ENCODE peak calls at places on chromosome 20, in five cellular contexts. H, U, R, J and T are unnamed samples.

GRCh38 chr20:47740225-47741184 is 44.8 kb downstream of the SULF2 start:
- DNase-seq in H (no peak), U (peak; percentile 56), R (no peak), J (no peak), T (no peak)

GRCh38 chr20:21435576-21435975 is 38.2 kb upstream of the NKX2-4 start:
- DNase-seq in H (no peak), U (peak; percentile 41), R (no peak), J (no peak), T (no peak)

GRCh38 chr20:46423882-46424482 is 17.6 kb upstream of the ELMO2 start:
- DNase-seq in H (no peak), U (no peak), R (no peak), J (no peak), T (no peak)

GRCh38 chr20:40493551-40493950 is 195.5 kb downstream of the MAFB start:
- DNase-seq in H (no peak), U (no peak), R (no peak), J (no peak), T (no peak)

GRCh38 chr20:2217857-2218529 is 77.8 kb upstream of the TGM3 start:
- DNase-seq in H (peak; percentile 31), U (no peak), R (peak; percentile 27), J (no peak), T (no peak)

GRCh38 chr20:44692932-44693476 is 22.2 kb upstream of the CCN5 start:
- DNase-seq in H (peak; percentile 89), U (no peak), R (no peak), J (no peak), T (no peak)

GRCh38 chr20:40848530-40848929 is 159.5 kb upstream of the MAFB start:
- DNase-seq in H (no peak), U (no peak), R (no peak), J (no peak), T (no peak)

GRCh38 chr20:35300469-35301262 is 8.4 kb upstream of the FAM83C start:
- DNase-seq in H (no peak), U (no peak), R (no peak), J (no peak), T (no peak)

GRCh38 chr20:53921443-53921973 is 148.9 kb downstream of the BCAS1 start:
- DNase-seq in H (no peak), U (no peak), R (no peak), J (no peak), T (no peak)

GRCh38 chr20:44010162-44010704 is 95.6 kb downstream of the TOX2 start:
- DNase-seq in H (no peak), U (no peak), R (no peak), J (no peak), T (no peak)

GRCh38 chr20:3663858-3664257 is 659 bp upstream of the GFRA4 start:
- DNase-seq in H (no peak), U (no peak), R (no peak), J (no peak), T (no peak)

GRCh38 chr20:46808565-46808964 is 86.1 kb upstream of the EYA2 start:
- DNase-seq in H (no peak), U (no peak), R (no peak), J (no peak), T (no peak)

GRCh38 chr20:46128310-46129151 is 10.4 kb downstream of the CD40 start:
- DNase-seq in H (peak; percentile 44), U (peak; percentile 70), R (no peak), J (peak; percentile 29), T (no peak)

GRCh38 chr20:35490736-35491181 is 35.4 kb downstream of the CEP250 start:
- DNase-seq in H (no peak), U (no peak), R (peak; percentile 26), J (peak; percentile 87), T (peak; percentile 81)

GRCh38 chr20:58713801-58714339 is 21.3 kb downstream of the NPEPL1 start:
- DNase-seq in H (peak; percentile 19), U (no peak), R (peak; percentile 12), J (peak; percentile 1), T (no peak)

GRCh38 chr20:59932616-59933295 is 681 bp downstream of the SYCP2 start:
- DNase-seq in H (peak; percentile 23), U (no peak), R (no peak), J (no peak), T (no peak)

GRCh38 chr20:41213150-41213820 is 75.9 kb downstream of the PLCG1 start:
- DNase-seq in H (peak; percentile 45), U (no peak), R (no peak), J (no peak), T (no peak)

GRCh38 chr20:37295595-37295994 is 6.1 kb downstream of the MANBAL start:
- DNase-seq in H (no peak), U (peak; percentile 35), R (peak; percentile 63), J (no peak), T (no peak)

GRCh38 chr20:31909253-31910070 is 39.0 kb downstream of the TTLL9 start:
- DNase-seq in H (no peak), U (no peak), R (no peak), J (no peak), T (no peak)

GRCh38 chr20:2283706-2284423 is 11.9 kb upstream of the TGM3 start:
- DNase-seq in H (no peak), U (no peak), R (no peak), J (no peak), T (no peak)

GRCh38 chr20:12306107-12306506 is 388.4 kb downstream of the BTBD3 start:
- DNase-seq in H (no peak), U (no peak), R (no peak), J (no peak), T (no peak)

GRCh38 chr20:58293453-58293852 is 16.1 kb upstream of the RAB22A start:
- DNase-seq in H (no peak), U (peak; percentile 70), R (no peak), J (no peak), T (no peak)

GRCh38 chr20:4950841-4951240 is 50.5 kb downstream of the SLC23A2 start:
- DNase-seq in H (no peak), U (no peak), R (no peak), J (no peak), T (no peak)

GRCh38 chr20:4952229-4952628 is 49.1 kb downstream of the SLC23A2 start:
- DNase-seq in H (no peak), U (no peak), R (no peak), J (no peak), T (no peak)

GRCh38 chr20:4949833-4950178 is 51.5 kb downstream of the SLC23A2 start:
- DNase-seq in H (peak; percentile 69), U (peak; percentile 62), R (peak; percentile 33), J (no peak), T (no peak)

GRCh38 chr20:4950437-4950836 is 50.9 kb downstream of the SLC23A2 start:
- DNase-seq in H (no peak), U (no peak), R (no peak), J (no peak), T (no peak)

DNA sequence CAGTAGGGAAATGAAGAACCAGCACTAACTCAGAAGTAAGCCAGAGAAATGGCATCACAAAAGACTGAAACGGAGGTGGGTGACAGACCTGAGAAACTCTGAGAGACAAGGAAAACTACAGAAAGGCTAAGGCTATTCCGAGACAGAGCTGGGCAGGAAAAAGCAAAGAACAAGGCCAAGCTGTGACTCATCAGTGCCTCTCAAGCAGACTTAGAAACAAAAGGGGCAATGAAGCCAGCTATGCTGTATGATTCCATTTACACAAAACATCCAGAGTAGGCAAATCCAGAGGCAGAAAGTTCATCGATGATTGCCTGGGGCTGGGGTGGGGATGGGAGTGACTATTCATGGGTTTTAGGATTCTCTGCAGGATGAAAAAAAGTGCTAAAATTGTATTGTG is 50.0 kb downstream of the SLC23A2 start:
- DNase-seq in H (peak; percentile 72), U (no peak), R (no peak), J (no peak), T (no peak)
- H3K4me1 ChIP-seq in H (peaks cover 53% of the 10 kb centered on the region), U (peaks cover 18% of the 10 kb centered on the region), R (no peaks in the 10 kb centered on the region), J (no peaks in the 10 kb centered on the region), T (peaks cover 3% of the 10 kb centered on the region)

DNA sequence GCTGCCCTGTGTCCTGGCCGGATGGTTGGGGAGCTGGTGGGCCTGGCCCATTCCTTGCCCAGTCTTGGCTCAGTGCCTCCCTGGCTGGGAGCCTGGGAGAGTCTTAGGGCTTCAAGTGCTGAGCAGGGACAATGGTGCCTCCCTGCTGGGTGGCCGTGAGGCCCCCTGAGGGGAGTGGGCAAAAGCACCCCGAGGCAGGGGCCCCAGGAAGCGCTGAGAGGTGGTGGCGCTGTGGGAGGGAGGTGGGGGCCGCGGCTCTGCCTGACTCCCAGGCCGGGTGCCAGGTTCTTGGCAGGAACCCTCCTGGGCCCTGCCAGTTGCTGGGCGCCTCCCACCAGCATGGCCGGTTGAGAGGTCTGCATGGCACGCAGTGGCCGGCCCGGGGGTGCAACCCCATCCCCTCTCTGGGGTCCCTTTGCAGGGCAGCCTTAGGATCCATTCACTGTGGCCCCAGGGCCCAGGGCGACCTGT is 9.3 kb upstream of the RPS21 start:
- DNase-seq in H (no peak), U (no peak), R (no peak), J (no peak), T (no peak)
- H3K4me1 ChIP-seq in H (peaks cover 25% of the 10 kb centered on the region), U (peaks cover 14% of the 10 kb centered on the region), R (no peaks in the 10 kb centered on the region), J (no peaks in the 10 kb centered on the region), T (peaks cover 2% of the 10 kb centered on the region)

GRCh38 chr20:42258568-42258967 is 640.4 kb upstream of the CHD6 start:
- DNase-seq in H (no peak), U (no peak), R (no peak), J (no peak), T (no peak)

GRCh38 chr20:42259389-42259788 is 641.2 kb upstream of the CHD6 start:
- DNase-seq in H (no peak), U (no peak), R (no peak), J (no peak), T (no peak)

GRCh38 chr20:42255820-42256219 is 637.6 kb upstream of the CHD6 start:
- DNase-seq in H (no peak), U (no peak), R (no peak), J (no peak), T (no peak)

GRCh38 chr20:42260216-42260615 is 642.0 kb upstream of the CHD6 start:
- DNase-seq in H (no peak), U (no peak), R (no peak), J (no peak), T (no peak)

DNA sequence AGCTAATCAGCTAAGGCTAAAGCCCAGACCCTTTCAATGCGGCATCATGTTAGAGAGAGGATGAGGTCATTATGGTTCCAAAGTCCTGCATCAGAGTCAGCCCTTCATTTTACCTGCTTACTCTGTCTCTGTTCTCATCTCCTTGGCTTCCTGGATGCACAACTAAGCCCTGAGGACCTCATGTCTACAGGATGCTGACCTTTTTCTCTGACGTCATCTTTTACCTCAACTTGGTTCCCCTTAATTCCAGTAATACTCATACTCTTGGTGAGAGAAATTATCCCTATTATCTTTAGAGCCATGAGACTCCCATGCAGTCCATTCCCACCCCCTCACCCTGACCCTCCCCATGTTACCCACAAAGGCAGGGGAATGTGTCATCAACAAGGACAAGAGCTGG is 636.5 kb upstream of the CHD6 start:
- DNase-seq in H (no peak), U (no peak), R (no peak), J (no peak), T (no peak)
- H3K4me1 ChIP-seq in H (no peaks in the 10 kb centered on the region), U (no peaks in the 10 kb centered on the region), R (no peaks in the 10 kb centered on the region), J (no peaks in the 10 kb centered on the region), T (no peaks in the 10 kb centered on the region)

DNA sequence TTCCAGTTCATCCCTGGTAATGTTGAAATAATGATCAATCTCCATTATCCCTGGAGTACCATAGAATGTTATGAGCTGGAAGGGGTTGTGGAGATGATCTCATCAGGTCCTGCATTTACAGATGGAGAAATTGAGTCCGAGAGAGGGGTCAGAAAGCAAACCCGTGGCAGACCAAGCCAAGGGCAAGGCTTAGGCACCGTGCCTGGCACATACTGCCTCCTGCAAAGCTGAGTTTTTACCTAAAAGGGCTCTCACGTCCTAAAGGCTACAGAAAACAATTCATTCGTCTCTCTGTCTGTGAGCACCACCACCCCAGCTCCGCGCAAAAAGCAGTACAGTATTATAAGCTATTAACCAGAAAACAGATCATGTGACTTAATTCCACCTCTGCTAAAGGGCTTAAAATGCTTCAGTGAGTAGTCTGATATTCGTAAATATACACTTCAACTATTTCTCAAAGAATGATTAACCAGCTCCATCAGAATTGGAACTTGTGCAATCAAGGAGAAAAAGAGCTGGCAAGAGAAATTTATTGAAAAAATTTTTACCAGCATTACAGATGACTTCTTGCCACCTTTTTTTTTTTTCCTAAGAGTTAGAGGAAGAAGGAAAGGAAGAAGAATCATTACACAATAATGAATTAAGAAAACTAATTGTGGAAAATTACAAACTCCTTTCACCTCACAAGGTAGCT is 3.4 kb upstream of the PARD6B start:
- DNase-seq in H (peak; percentile 9), U (no peak), R (no peak), J (no peak), T (no peak)
- H3K4me1 ChIP-seq in H (peaks cover 28% of the 10 kb centered on the region), U (peaks cover 36% of the 10 kb centered on the region), R (no peaks in the 10 kb centered on the region), J (peaks cover 20% of the 10 kb centered on the region), T (peaks cover 13% of the 10 kb centered on the region)